ENCODE peak calls at places on chromosome 1, in five cellular contexts. B is bronchial epithelial cell, I is body of pancreas, R is mammary epithelial cell, T is OCI-LY7. Z is an unnamed sample.

GRCh38 chr1:156050376-156050775 is 3.2 kb downstream of the UBQLN4 start:
- DNase-seq in B (no peak), I (no peak), R (no peak), T (no peak), Z (no peak)

GRCh38 chr1:21552715-21553114 is 43.5 kb downstream of the ALPL start:
- DNase-seq in B (peak), I (no peak), R (peak), T (no peak), Z (no peak)

GRCh38 chr1:201503397-201504176 is 3.3 kb downstream of the CSRP1 start:
- DNase-seq in B (peak), I (peak), R (peak), T (no peak), Z (no peak)

GRCh38 chr1:102431253-102431652 is 434.5 kb upstream of the OLFM3 start:
- DNase-seq in B (no peak), I (no peak), R (no peak), T (no peak), Z (no peak)

GRCh38 chr1:17874665-17875064 is 119.5 kb downstream of the ACTL8 start:
- DNase-seq in B (peak), I (no peak), R (peak), T (no peak), Z (no peak)

GRCh38 chr1:53115403-53116306 is 26.8 kb downstream of the SLC1A7 start:
- DNase-seq in B (no peak), I (peak), R (no peak), T (no peak), Z (no peak)

GRCh38 chr1:64470670-64471217 is 815 bp downstream of the CACHD1 start:
- DNase-seq in B (peak), I (peak), R (peak), T (no peak), Z (no peak)

GRCh38 chr1:178093958-178094751 is at the start of gene RASAL2:
- DNase-seq in B (no peak), I (peak), R (peak), T (no peak), Z (no peak)

GRCh38 chr1:71428029-71428428 is 347.2 kb upstream of the ZRANB2 start:
- DNase-seq in B (no peak), I (no peak), R (no peak), T (no peak), Z (no peak)

GRCh38 chr1:222974496-222974895 is 159.7 kb downstream of the DISP1 start:
- DNase-seq in B (peak), I (no peak), R (peak), T (no peak), Z (no peak)

GRCh38 chr1:50080904-50081586 is 27.7 kb upstream of the ELAVL4 start:
- DNase-seq in B (peak), I (no peak), R (peak), T (peak), Z (no peak)

GRCh38 chr1:162538815-162539431 is 22.6 kb upstream of the UAP1 start:
- DNase-seq in B (peak), I (no peak), R (peak), T (no peak), Z (no peak)

DNA sequence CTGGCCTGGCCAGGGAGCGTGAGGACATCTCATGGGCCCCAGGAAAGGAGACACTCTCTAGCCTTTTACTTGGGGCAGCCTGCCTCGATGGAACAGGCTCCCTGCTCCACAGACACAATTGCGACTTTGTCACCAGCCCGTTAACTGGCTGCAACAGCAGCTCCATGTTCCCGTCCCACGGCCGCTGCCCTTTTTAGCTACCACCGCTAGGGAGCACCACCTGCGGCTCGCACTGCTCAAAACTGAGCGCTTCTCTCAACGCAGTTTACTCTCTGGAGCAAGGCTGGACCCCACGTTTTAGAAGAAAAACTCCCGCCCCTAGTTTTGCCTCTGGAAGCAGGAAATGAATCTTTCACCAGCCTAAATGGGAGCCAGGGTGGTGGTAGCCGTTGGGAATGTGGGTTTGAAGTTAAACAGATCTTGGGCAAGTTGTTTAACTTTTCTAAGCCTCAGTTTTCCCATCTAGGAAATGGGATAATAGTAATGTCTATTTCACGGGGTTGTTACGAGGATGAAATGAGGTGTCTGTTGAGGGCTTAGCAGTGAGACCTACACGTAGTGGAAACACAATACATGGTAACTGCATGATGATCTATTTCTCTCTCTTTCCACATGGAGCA is 3.5 kb upstream of the LRRC38 start:
- DNase-seq in B (peak), I (no peak), R (no peak), T (peak), Z (no peak)
- TF ChIP-seq CTCF in B (peak), I (no peak), R (peak), T (peak), Z (peak)

GRCh38 chr1:2823921-2824660 is 22.6 kb upstream of the TTC34 start:
- DNase-seq in B (no peak), I (no peak), R (no peak), T (no peak), Z (no peak)
- H3K4me3 ChIP-seq in B (no peak), I (no peak), R (no peak), T (no peak), Z (no peak)

GRCh38 chr1:165895451-165895871 is 68.0 kb downstream of the UCK2 start:
- DNase-seq in B (peak), I (no peak), R (no peak), T (no peak), Z (no peak)

GRCh38 chr1:165896277-165896676 is 68.9 kb downstream of the UCK2 start:
- DNase-seq in B (peak), I (no peak), R (peak), T (no peak), Z (no peak)

GRCh38 chr1:165893507-165893906 is 66.1 kb downstream of the UCK2 start:
- DNase-seq in B (peak), I (no peak), R (no peak), T (no peak), Z (no peak)

GRCh38 chr1:165892935-165893334 is 65.5 kb downstream of the UCK2 start:
- DNase-seq in B (no peak), I (no peak), R (no peak), T (no peak), Z (no peak)

DNA sequence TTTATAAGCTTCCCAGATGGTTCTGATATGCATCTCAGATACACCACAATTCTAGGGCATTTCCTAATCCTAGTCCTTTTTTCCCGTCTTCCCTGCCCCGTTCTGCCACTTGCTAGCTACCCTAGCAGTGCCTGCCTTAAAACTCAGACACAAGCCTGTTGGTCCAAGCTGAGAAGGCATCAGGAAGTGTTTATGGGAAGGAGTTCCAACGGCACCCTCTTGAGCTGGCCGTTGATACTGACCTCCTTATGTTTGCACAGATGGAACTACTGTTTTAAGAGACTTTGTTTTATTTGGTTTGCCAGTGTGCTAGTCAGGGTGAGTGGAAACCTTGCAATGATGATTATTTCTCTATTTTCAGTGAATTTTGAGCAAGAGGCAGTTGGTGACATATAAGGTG is 67.2 kb downstream of the UCK2 start:
- DNase-seq in B (no peak), I (no peak), R (no peak), T (no peak), Z (no peak)
- TF ChIP-seq CTCF in B (no peak), I (no peak), R (no peak), T (no peak), Z (no peak)

GRCh38 chr1:8023287-8023994 is 2.7 kb downstream of the ERRFI1 start:
- DNase-seq in B (no peak), I (peak), R (no peak), T (no peak), Z (no peak)

GRCh38 chr1:8025671-8026144 is 401 bp downstream of the ERRFI1 start:
- DNase-seq in B (no peak), I (no peak), R (no peak), T (no peak), Z (no peak)

GRCh38 chr1:8025061-8025670 is 943 bp downstream of the ERRFI1 start:
- DNase-seq in B (peak), I (no peak), R (peak), T (no peak), Z (no peak)

GRCh38 chr1:8023995-8024313 is 2.2 kb downstream of the ERRFI1 start:
- DNase-seq in B (no peak), I (no peak), R (no peak), T (no peak), Z (no peak)

DNA sequence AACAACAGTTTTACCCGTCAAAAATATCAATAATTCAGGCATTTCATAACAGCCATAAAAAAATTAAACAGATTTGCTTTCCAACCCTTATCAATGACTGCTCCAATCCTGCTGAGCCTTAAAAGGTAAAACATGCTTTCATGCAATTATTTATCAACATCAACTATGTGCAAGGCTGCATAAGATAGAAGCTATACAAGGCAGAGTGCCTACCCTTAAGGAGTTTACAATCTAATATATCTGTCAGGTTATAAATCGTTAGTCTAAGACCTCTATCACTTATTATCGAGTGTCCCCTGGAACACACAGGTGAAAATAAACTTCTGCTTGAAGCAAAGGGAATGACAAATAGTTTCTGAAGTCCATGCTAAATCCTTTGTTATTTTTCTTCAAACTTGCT is 1.8 kb downstream of the ERRFI1 start:
- DNase-seq in B (no peak), I (no peak), R (no peak), T (no peak), Z (no peak)
- H3K4me3 ChIP-seq in B (peak), I (peak), R (peak), T (no peak), Z (no peak)

DNA sequence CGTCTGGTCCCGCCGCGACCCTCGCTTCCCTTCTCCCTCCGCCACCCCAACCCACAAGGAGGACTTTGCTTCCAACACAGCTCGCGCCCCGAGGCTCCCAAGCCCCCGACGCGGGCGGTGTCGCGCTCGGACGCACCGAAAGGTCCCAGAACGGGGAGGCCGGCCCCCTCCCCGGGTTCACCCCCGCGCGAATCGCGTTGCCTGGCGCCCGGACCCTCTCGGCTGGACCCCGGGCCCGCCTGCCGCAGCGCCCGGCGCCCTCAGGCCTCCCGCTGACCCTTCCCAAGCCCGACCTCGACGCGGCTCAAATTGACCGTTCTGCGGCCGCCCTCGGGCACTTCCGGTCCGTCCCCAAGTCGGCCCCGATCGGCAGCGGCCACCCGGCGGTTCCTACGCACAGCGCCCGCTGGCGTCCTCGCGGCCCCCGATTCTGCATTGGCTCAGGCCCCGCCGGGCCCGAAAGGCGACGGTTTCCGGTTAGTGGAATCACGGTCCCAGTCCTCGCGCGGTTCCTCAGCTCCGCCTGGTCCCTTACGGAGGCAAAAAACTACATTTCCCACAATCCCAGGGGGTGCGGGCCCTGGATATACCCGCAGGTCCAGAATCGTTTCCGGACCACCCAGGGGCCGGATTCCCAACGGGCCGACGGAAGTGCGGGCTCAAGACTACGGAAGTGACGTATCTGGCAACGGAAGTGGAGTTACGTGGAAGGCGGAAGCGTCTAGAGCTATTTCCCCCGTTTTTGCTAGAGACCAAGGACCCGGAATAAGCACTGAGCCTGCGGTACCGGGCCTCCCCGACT is at the start of gene AURKAIP1:
- DNase-seq in B (peak), I (peak), R (peak), T (peak), Z (peak)
- TF ChIP-seq CTCF in B (peak), I (peak), R (peak), T (peak), Z (peak)

GRCh38 chr1:116770625-116771024 is 16.4 kb downstream of the CD2 start:
- DNase-seq in B (no peak), I (no peak), R (no peak), T (no peak), Z (no peak)

GRCh38 chr1:116768416-116768815 is 14.2 kb downstream of the CD2 start:
- DNase-seq in B (no peak), I (no peak), R (no peak), T (no peak), Z (no peak)

GRCh38 chr1:116769050-116769449 is 14.8 kb downstream of the CD2 start:
- DNase-seq in B (no peak), I (no peak), R (no peak), T (peak), Z (no peak)

GRCh38 chr1:116769994-116770393 is 15.8 kb downstream of the CD2 start:
- DNase-seq in B (no peak), I (no peak), R (no peak), T (no peak), Z (no peak)

GRCh38 chr1:116769561-116769977 is 15.3 kb downstream of the CD2 start:
- DNase-seq in B (peak), I (no peak), R (peak), T (peak), Z (peak)
- H3K4me3 ChIP-seq in B (no peak), I (no peak), R (no peak), T (peak), Z (no peak)

GRCh38 chr1:41599912-41600311 is 115.4 kb upstream of the EDN2 start:
- DNase-seq in B (no peak), I (no peak), R (no peak), T (no peak), Z (no peak)
- TF ChIP-seq CTCF in B (peak), I (peak), R (peak), T (no peak), Z (no peak)

DNA sequence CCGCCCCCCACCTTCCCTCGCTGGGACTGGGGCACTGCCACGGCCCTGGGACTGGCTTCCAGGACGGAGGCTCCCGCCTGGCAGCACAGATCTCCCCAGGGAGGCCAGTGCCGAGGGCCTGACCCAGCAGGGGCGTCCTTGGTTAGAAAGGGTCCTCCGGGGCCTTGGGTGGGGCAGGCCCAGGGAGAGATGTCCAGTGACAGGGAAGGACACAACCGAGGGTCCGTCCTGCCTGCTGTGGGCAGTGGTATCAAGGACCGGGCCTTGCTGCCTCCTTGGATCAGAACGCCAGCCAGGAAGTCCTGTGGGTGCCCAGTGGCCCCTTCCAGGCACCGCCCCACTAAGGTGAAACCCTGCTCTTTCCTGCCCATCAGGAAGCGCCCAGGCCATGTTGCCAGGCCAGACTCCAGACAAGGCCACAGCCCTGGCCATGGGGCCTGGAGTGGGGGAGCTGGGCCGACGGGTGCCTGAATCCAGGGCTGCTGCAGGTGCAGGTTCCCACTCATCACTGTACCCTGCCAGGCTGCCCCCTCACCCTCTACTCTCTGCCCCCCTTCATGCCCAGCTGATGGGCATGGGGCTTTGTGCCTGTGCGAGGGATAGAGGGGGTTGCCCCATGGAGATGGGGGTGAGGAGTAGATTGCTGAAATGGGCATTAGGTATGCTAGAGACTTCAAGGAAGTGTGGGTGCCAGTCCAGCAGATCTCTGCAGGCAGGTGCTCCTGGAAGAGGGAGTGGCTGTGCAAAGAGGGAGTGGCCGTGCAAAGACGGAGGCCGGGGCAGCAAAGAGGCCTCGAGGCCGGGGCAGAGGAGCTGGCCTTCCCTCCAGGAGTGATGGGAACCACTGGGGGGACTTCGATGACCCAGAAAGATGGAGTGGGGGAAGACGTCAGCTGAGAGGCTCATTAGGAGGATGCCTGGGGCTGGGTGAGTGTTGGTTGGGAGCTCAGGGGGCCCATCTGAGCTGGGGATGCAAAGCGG is 2.2 kb upstream of the PRKCZ start:
- DNase-seq in B (no peak), I (no peak), R (no peak), T (no peak), Z (no peak)
- H3K4me3 ChIP-seq in B (no peak), I (no peak), R (no peak), T (no peak), Z (no peak)